ENCODE peak calls at places on chromosome 19, in eight cellular contexts. One of them, this sample, is unnamed.

GRCh38 chr19:37997911-37998344 is 90.9 kb downstream of the SIPA1L3 start:
- DNase-seq in NT2/D1: no peak
- DNase-seq in RPMI8226: no peak
- DNase-seq in body of pancreas: peak
- DNase-seq in T-helper 9 cell: no peak
- DNase-seq in left ventricle myocardium inferior: no peak
- DNase-seq in A172: peak
- DNase-seq in stimulated activated CD8-positive, alpha-beta memory T cell treated with anti-CD3 and anti-CD28 coated beads, Interleukin-15, amount 100 ng/mL, for 24 hours: no peak
- DNase-seq in this sample: no peak

GRCh38 chr19:12064266-12065099 is at the start of gene ZNF844:
- DNase-seq in left ventricle myocardium inferior: peak
- DNase-seq in A172: no peak
- DNase-seq in NT2/D1: peak
- DNase-seq in body of pancreas: peak
- DNase-seq in RPMI8226: peak
- DNase-seq in T-helper 9 cell: peak
- DNase-seq in stimulated activated CD8-positive, alpha-beta memory T cell treated with anti-CD3 and anti-CD28 coated beads, Interleukin-15, amount 100 ng/mL, for 24 hours: peak
- DNase-seq in this sample: peak

GRCh38 chr19:33740811-33741396 is 55.8 kb upstream of the KCTD15 start:
- DNase-seq in RPMI8226: peak
- DNase-seq in A172: peak
- DNase-seq in body of pancreas: peak
- DNase-seq in NT2/D1: peak
- DNase-seq in stimulated activated CD8-positive, alpha-beta memory T cell treated with anti-CD3 and anti-CD28 coated beads, Interleukin-15, amount 100 ng/mL, for 24 hours: no peak
- DNase-seq in left ventricle myocardium inferior: no peak
- DNase-seq in T-helper 9 cell: peak
- DNase-seq in this sample: no peak

GRCh38 chr19:389246-389934 is 19.6 kb downstream of the C2CD4C start:
- DNase-seq in NT2/D1: no peak
- DNase-seq in A172: no peak
- DNase-seq in RPMI8226: no peak
- DNase-seq in body of pancreas: no peak
- DNase-seq in left ventricle myocardium inferior: no peak
- DNase-seq in stimulated activated CD8-positive, alpha-beta memory T cell treated with anti-CD3 and anti-CD28 coated beads, Interleukin-15, amount 100 ng/mL, for 24 hours: no peak
- DNase-seq in T-helper 9 cell: no peak
- DNase-seq in this sample: no peak

GRCh38 chr19:47228168-47228936 is 2.6 kb downstream of the BBC3 start:
- DNase-seq in NT2/D1: no peak
- DNase-seq in RPMI8226: peak
- DNase-seq in stimulated activated CD8-positive, alpha-beta memory T cell treated with anti-CD3 and anti-CD28 coated beads, Interleukin-15, amount 100 ng/mL, for 24 hours: no peak
- DNase-seq in A172: peak
- DNase-seq in left ventricle myocardium inferior: peak
- DNase-seq in body of pancreas: peak
- DNase-seq in T-helper 9 cell: peak
- DNase-seq in this sample: no peak

GRCh38 chr19:29622191-29623070 is 16.3 kb downstream of the POP4 start:
- DNase-seq in body of pancreas: no peak
- DNase-seq in RPMI8226: no peak
- DNase-seq in T-helper 9 cell: no peak
- DNase-seq in A172: peak
- DNase-seq in NT2/D1: no peak
- DNase-seq in left ventricle myocardium inferior: no peak
- DNase-seq in stimulated activated CD8-positive, alpha-beta memory T cell treated with anti-CD3 and anti-CD28 coated beads, Interleukin-15, amount 100 ng/mL, for 24 hours: no peak
- DNase-seq in this sample: no peak

GRCh38 chr19:4624733-4625362 is 14.5 kb upstream of the TNFAIP8L1 start:
- DNase-seq in T-helper 9 cell: no peak
- DNase-seq in A172: peak
- DNase-seq in left ventricle myocardium inferior: no peak
- DNase-seq in body of pancreas: no peak
- DNase-seq in stimulated activated CD8-positive, alpha-beta memory T cell treated with anti-CD3 and anti-CD28 coated beads, Interleukin-15, amount 100 ng/mL, for 24 hours: no peak
- DNase-seq in NT2/D1: peak
- DNase-seq in RPMI8226: peak
- DNase-seq in this sample: no peak

GRCh38 chr19:22519152-22519551 is 97.0 kb upstream of the ZNF98 start:
- DNase-seq in left ventricle myocardium inferior: no peak
- DNase-seq in NT2/D1: no peak
- DNase-seq in A172: no peak
- DNase-seq in stimulated activated CD8-positive, alpha-beta memory T cell treated with anti-CD3 and anti-CD28 coated beads, Interleukin-15, amount 100 ng/mL, for 24 hours: no peak
- DNase-seq in body of pancreas: no peak
- DNase-seq in RPMI8226: no peak
- DNase-seq in T-helper 9 cell: no peak
- DNase-seq in this sample: no peak

GRCh38 chr19:58060231-58060630 is 1.1 kb downstream of the ZNF135 start:
- DNase-seq in NT2/D1: no peak
- DNase-seq in A172: no peak
- DNase-seq in RPMI8226: no peak
- DNase-seq in T-helper 9 cell: no peak
- DNase-seq in left ventricle myocardium inferior: no peak
- DNase-seq in body of pancreas: no peak
- DNase-seq in stimulated activated CD8-positive, alpha-beta memory T cell treated with anti-CD3 and anti-CD28 coated beads, Interleukin-15, amount 100 ng/mL, for 24 hours: no peak
- DNase-seq in this sample: no peak

GRCh38 chr19:10565567-10566407 is at the start of gene KRI1:
- DNase-seq in left ventricle myocardium inferior: peak
- DNase-seq in NT2/D1: peak
- DNase-seq in body of pancreas: peak
- DNase-seq in RPMI8226: peak
- DNase-seq in stimulated activated CD8-positive, alpha-beta memory T cell treated with anti-CD3 and anti-CD28 coated beads, Interleukin-15, amount 100 ng/mL, for 24 hours: peak
- DNase-seq in T-helper 9 cell: peak
- DNase-seq in A172: peak
- DNase-seq in this sample: peak

GRCh38 chr19:14072535-14073231 is at the start of gene MISP3:
- DNase-seq in A172: no peak
- DNase-seq in stimulated activated CD8-positive, alpha-beta memory T cell treated with anti-CD3 and anti-CD28 coated beads, Interleukin-15, amount 100 ng/mL, for 24 hours: no peak
- DNase-seq in RPMI8226: peak
- DNase-seq in NT2/D1: no peak
- DNase-seq in body of pancreas: peak
- DNase-seq in T-helper 9 cell: no peak
- DNase-seq in left ventricle myocardium inferior: peak
- DNase-seq in this sample: peak

GRCh38 chr19:43329989-43330388 is 23.5 kb upstream of the CD177 start:
- DNase-seq in stimulated activated CD8-positive, alpha-beta memory T cell treated with anti-CD3 and anti-CD28 coated beads, Interleukin-15, amount 100 ng/mL, for 24 hours: no peak
- DNase-seq in body of pancreas: no peak
- DNase-seq in T-helper 9 cell: no peak
- DNase-seq in A172: no peak
- DNase-seq in RPMI8226: no peak
- DNase-seq in left ventricle myocardium inferior: no peak
- DNase-seq in NT2/D1: no peak
- DNase-seq in this sample: no peak

GRCh38 chr19:33676999-33677665 is 55.4 kb downstream of the CHST8 start:
- DNase-seq in NT2/D1: no peak
- DNase-seq in left ventricle myocardium inferior: no peak
- DNase-seq in body of pancreas: no peak
- DNase-seq in A172: no peak
- DNase-seq in RPMI8226: no peak
- DNase-seq in T-helper 9 cell: no peak
- DNase-seq in stimulated activated CD8-positive, alpha-beta memory T cell treated with anti-CD3 and anti-CD28 coated beads, Interleukin-15, amount 100 ng/mL, for 24 hours: no peak
- DNase-seq in this sample: no peak

GRCh38 chr19:54125713-54126112 is 10.2 kb downstream of the PRPF31 start:
- DNase-seq in body of pancreas: no peak
- DNase-seq in NT2/D1: no peak
- DNase-seq in T-helper 9 cell: no peak
- DNase-seq in left ventricle myocardium inferior: no peak
- DNase-seq in A172: no peak
- DNase-seq in stimulated activated CD8-positive, alpha-beta memory T cell treated with anti-CD3 and anti-CD28 coated beads, Interleukin-15, amount 100 ng/mL, for 24 hours: no peak
- DNase-seq in RPMI8226: no peak
- DNase-seq in this sample: no peak

GRCh38 chr19:19568802-19569756 is 31.0 kb downstream of the CILP2 start:
- DNase-seq in RPMI8226: no peak
- DNase-seq in stimulated activated CD8-positive, alpha-beta memory T cell treated with anti-CD3 and anti-CD28 coated beads, Interleukin-15, amount 100 ng/mL, for 24 hours: no peak
- DNase-seq in A172: peak
- DNase-seq in T-helper 9 cell: no peak
- DNase-seq in NT2/D1: no peak
- DNase-seq in body of pancreas: no peak
- DNase-seq in left ventricle myocardium inferior: no peak
- DNase-seq in this sample: no peak

GRCh38 chr19:2274937-2275535 is 6.9 kb downstream of the PEAK3 start:
- DNase-seq in body of pancreas: peak
- DNase-seq in left ventricle myocardium inferior: peak
- DNase-seq in NT2/D1: no peak
- DNase-seq in stimulated activated CD8-positive, alpha-beta memory T cell treated with anti-CD3 and anti-CD28 coated beads, Interleukin-15, amount 100 ng/mL, for 24 hours: no peak
- DNase-seq in A172: peak
- DNase-seq in T-helper 9 cell: no peak
- DNase-seq in RPMI8226: peak
- DNase-seq in this sample: no peak

GRCh38 chr19:35959968-35960320 is 23.8 kb downstream of the LRFN3 start:
- DNase-seq in left ventricle myocardium inferior: no peak
- DNase-seq in body of pancreas: no peak
- DNase-seq in NT2/D1: no peak
- DNase-seq in A172: no peak
- DNase-seq in RPMI8226: no peak
- DNase-seq in stimulated activated CD8-positive, alpha-beta memory T cell treated with anti-CD3 and anti-CD28 coated beads, Interleukin-15, amount 100 ng/mL, for 24 hours: no peak
- DNase-seq in T-helper 9 cell: no peak
- DNase-seq in this sample: no peak

GRCh38 chr19:29294343-29294811 is 81.4 kb upstream of the UQCRFS1 start:
- DNase-seq in stimulated activated CD8-positive, alpha-beta memory T cell treated with anti-CD3 and anti-CD28 coated beads, Interleukin-15, amount 100 ng/mL, for 24 hours: no peak
- DNase-seq in A172: peak
- DNase-seq in left ventricle myocardium inferior: no peak
- DNase-seq in body of pancreas: no peak
- DNase-seq in T-helper 9 cell: no peak
- DNase-seq in RPMI8226: no peak
- DNase-seq in NT2/D1: no peak
- DNase-seq in this sample: no peak

GRCh38 chr19:37654525-37654832 is 786 bp downstream of the ZFP30 start:
- DNase-seq in T-helper 9 cell: no peak
- DNase-seq in A172: peak
- DNase-seq in left ventricle myocardium inferior: no peak
- DNase-seq in RPMI8226: no peak
- DNase-seq in NT2/D1: peak
- DNase-seq in body of pancreas: no peak
- DNase-seq in stimulated activated CD8-positive, alpha-beta memory T cell treated with anti-CD3 and anti-CD28 coated beads, Interleukin-15, amount 100 ng/mL, for 24 hours: no peak
- DNase-seq in this sample: no peak

GRCh38 chr19:51440846-51441409 is 17.3 kb downstream of the SIGLEC8 start:
- DNase-seq in body of pancreas: no peak
- DNase-seq in RPMI8226: no peak
- DNase-seq in left ventricle myocardium inferior: no peak
- DNase-seq in NT2/D1: no peak
- DNase-seq in stimulated activated CD8-positive, alpha-beta memory T cell treated with anti-CD3 and anti-CD28 coated beads, Interleukin-15, amount 100 ng/mL, for 24 hours: no peak
- DNase-seq in A172: peak
- DNase-seq in T-helper 9 cell: no peak
- DNase-seq in this sample: no peak

GRCh38 chr19:38908854-38909253 is 3.1 kb downstream of the CCER2 start:
- DNase-seq in stimulated activated CD8-positive, alpha-beta memory T cell treated with anti-CD3 and anti-CD28 coated beads, Interleukin-15, amount 100 ng/mL, for 24 hours: no peak
- DNase-seq in body of pancreas: no peak
- DNase-seq in left ventricle myocardium inferior: no peak
- DNase-seq in RPMI8226: no peak
- DNase-seq in A172: no peak
- DNase-seq in T-helper 9 cell: no peak
- DNase-seq in NT2/D1: no peak
- DNase-seq in this sample: no peak

GRCh38 chr19:11237321-11237720 is 2.1 kb upstream of the ANGPTL8 start:
- DNase-seq in body of pancreas: no peak
- DNase-seq in T-helper 9 cell: no peak
- DNase-seq in A172: no peak
- DNase-seq in RPMI8226: no peak
- DNase-seq in NT2/D1: no peak
- DNase-seq in left ventricle myocardium inferior: no peak
- DNase-seq in stimulated activated CD8-positive, alpha-beta memory T cell treated with anti-CD3 and anti-CD28 coated beads, Interleukin-15, amount 100 ng/mL, for 24 hours: no peak
- DNase-seq in this sample: no peak

GRCh38 chr19:45059258-45059965 is 16.9 kb downstream of the ZNF296 start:
- DNase-seq in NT2/D1: no peak
- DNase-seq in stimulated activated CD8-positive, alpha-beta memory T cell treated with anti-CD3 and anti-CD28 coated beads, Interleukin-15, amount 100 ng/mL, for 24 hours: peak
- DNase-seq in T-helper 9 cell: peak
- DNase-seq in RPMI8226: peak
- DNase-seq in A172: peak
- DNase-seq in body of pancreas: peak
- DNase-seq in left ventricle myocardium inferior: peak
- DNase-seq in this sample: peak

GRCh38 chr19:39499082-39499642 is 415 bp downstream of the DLL3 start:
- DNase-seq in stimulated activated CD8-positive, alpha-beta memory T cell treated with anti-CD3 and anti-CD28 coated beads, Interleukin-15, amount 100 ng/mL, for 24 hours: no peak
- DNase-seq in A172: no peak
- DNase-seq in body of pancreas: no peak
- DNase-seq in RPMI8226: peak
- DNase-seq in T-helper 9 cell: no peak
- DNase-seq in NT2/D1: no peak
- DNase-seq in left ventricle myocardium inferior: no peak
- DNase-seq in this sample: no peak

GRCh38 chr19:2270572-2271515 is 11.1 kb downstream of the PEAK3 start:
- DNase-seq in stimulated activated CD8-positive, alpha-beta memory T cell treated with anti-CD3 and anti-CD28 coated beads, Interleukin-15, amount 100 ng/mL, for 24 hours: peak
- DNase-seq in NT2/D1: no peak
- DNase-seq in left ventricle myocardium inferior: peak
- DNase-seq in T-helper 9 cell: peak
- DNase-seq in body of pancreas: peak
- DNase-seq in RPMI8226: peak
- DNase-seq in A172: no peak
- DNase-seq in this sample: peak